ENCODE peak calls at places on chromosomes 12 and 14, in six cellular contexts. K is transverse colon, B is tibial nerve, F is K562, I is stomach, J is HCT116. U is an unnamed sample.

GRCh38 chr14:60863251-60863650 is 117.6 kb downstream of the TRMT5 start:
- DNase-seq in F (no peak), K (no peak), I (no peak), B (no peak), J (no peak), U (no peak)

GRCh38 chr12:115979351-115979750 is 298.1 kb downstream of the MED13L start:
- DNase-seq in J (no peak), K (no peak), B (no peak), F (no peak), I (no peak), U (no peak)

GRCh38 chr12:1044697-1045096 is 53.7 kb downstream of the ERC1 start:
- DNase-seq in J (no peak), B (no peak), K (no peak), F (no peak), I (no peak), U (no peak)

GRCh38 chr14:36580856-36581831 is 1.3 kb downstream of the NKX2-8 start:
- DNase-seq in F (no peak), K (no peak), B (no peak), J (no peak), I (no peak), U (no peak)

GRCh38 chr12:42128327-42128726 is 16.3 kb downstream of the GXYLT1 start:
- DNase-seq in B (no peak), I (no peak), K (no peak), F (peak), J (no peak), U (no peak)

GRCh38 chr14:79483472-79483871 is 727.8 kb downstream of the DIO2 start:
- DNase-seq in K (no peak), J (no peak), F (no peak), B (no peak), I (no peak), U (no peak)

GRCh38 chr14:40213701-40214100 is 781.5 kb upstream of the FBXO33 start:
- DNase-seq in F (no peak), J (no peak), B (no peak), I (no peak), K (no peak), U (no peak)

GRCh38 chr12:45285717-45286116 is 69.8 kb downstream of the ANO6 start:
- DNase-seq in F (peak), J (no peak), K (no peak), B (no peak), I (no peak), U (no peak)

GRCh38 chr12:57205931-57206330 is 10.7 kb upstream of the NXPH4 start:
- DNase-seq in B (no peak), J (no peak), K (no peak), F (no peak), I (no peak), U (no peak)

GRCh38 chr12:116933512-116934246 is 22.9 kb downstream of the FBXW8 start:
- DNase-seq in I (no peak), F (no peak), B (no peak), K (no peak), J (no peak), U (no peak)

GRCh38 chr14:50541159-50541567 is 8.8 kb upstream of the MAP4K5 start:
- DNase-seq in K (no peak), J (no peak), F (no peak), I (no peak), B (no peak), U (no peak)

GRCh38 chr12:75591628-75592027 is 80.2 kb upstream of the KRR1 start:
- DNase-seq in B (no peak), J (no peak), K (no peak), F (no peak), I (no peak), U (no peak)

GRCh38 chr12:90211017-90211416 is 502.4 kb upstream of the ATP2B1 start:
- DNase-seq in K (no peak), B (no peak), I (no peak), F (no peak), J (no peak), U (no peak)

GRCh38 chr14:20662968-20663731 is 21.2 kb upstream of the RNASE4 start:
- DNase-seq in F (peak), K (peak), J (peak), I (peak), B (peak), U (peak)

GRCh38 chr14:24403294-24404013 is 4.7 kb downstream of the NYNRIN start:
- DNase-seq in J (no peak), F (no peak), I (peak), K (no peak), B (no peak), U (peak)

GRCh38 chr12:106139422-106140141 is 828 bp upstream of the NUAK1 start:
- DNase-seq in B (peak), F (no peak), J (peak), K (peak), I (peak), U (peak)

GRCh38 chr14:96888593-96888992 is 91.4 kb downstream of the VRK1 start:
- DNase-seq in B (no peak), K (no peak), F (peak), J (no peak), I (no peak), U (no peak)

GRCh38 chr12:16165506-16165905 is 112.0 kb downstream of the SLC15A5 start:
- DNase-seq in J (peak), K (peak), I (peak), B (peak), F (peak), U (no peak)

GRCh38 chr12:107405436-107405835 is 280.2 kb upstream of the PWP1 start:
- DNase-seq in J (no peak), B (no peak), F (no peak), K (no peak), I (no peak), U (no peak)

GRCh38 chr14:36091096-36091495 is 85.4 kb downstream of the PTCSC3 start:
- DNase-seq in J (peak), B (no peak), F (peak), K (no peak), I (peak), U (no peak)

GRCh38 chr12:70448371-70448770 is 82.3 kb downstream of the KCNMB4 start:
- DNase-seq in I (no peak), J (no peak), K (no peak), B (no peak), F (no peak), U (no peak)

GRCh38 chr12:67891566-67891965 is 97.7 kb upstream of the IFNG-AS1 start:
- DNase-seq in J (no peak), I (no peak), K (no peak), B (no peak), F (no peak), U (no peak)

GRCh38 chr12:55839345-55840140 is 3.2 kb downstream of the MMP19 start:
- DNase-seq in I (no peak), K (no peak), J (no peak), F (peak), B (no peak), U (no peak)

GRCh38 chr12:79929065-79929464 is 5.8 kb downstream of the PPP1R12A start:
- DNase-seq in F (no peak), B (no peak), I (no peak), J (no peak), K (no peak), U (no peak)

GRCh38 chr12:85016423-85016822 is 19.7 kb downstream of the TSPAN19 start:
- DNase-seq in I (no peak), F (no peak), J (peak), B (peak), K (no peak), U (no peak)

GRCh38 chr14:61326847-61327246 is 5.5 kb downstream of the PRKCH start:
- DNase-seq in F (no peak), K (peak), I (peak), B (peak), J (no peak), U (peak)

GRCh38 chr12:68159681-68160304 is at the start of gene IFNG:
- DNase-seq in F (no peak), I (no peak), B (no peak), K (no peak), J (no peak), U (no peak)

GRCh38 chr14:89269404-89269803 is 147.6 kb downstream of the FOXN3 start:
- DNase-seq in J (no peak), I (no peak), B (no peak), F (no peak), K (no peak), U (no peak)

GRCh38 chr14:28382460-28383220 is 383.9 kb upstream of the FOXG1 start:
- DNase-seq in K (no peak), F (no peak), I (no peak), B (no peak), J (no peak), U (no peak)

GRCh38 chr14:71688576-71688975 is 243.7 kb upstream of the RGS6 start:
- DNase-seq in B (no peak), J (no peak), F (no peak), I (no peak), K (no peak), U (no peak)

GRCh38 chr14:104350463-104351185 is 212.2 kb downstream of the KIF26A start:
- DNase-seq in I (peak), K (no peak), B (peak), J (no peak), F (no peak), U (peak)

GRCh38 chr12:13687633-13688032 is 293.8 kb downstream of the GRIN2B start:
- DNase-seq in J (no peak), I (no peak), B (no peak), K (no peak), F (no peak), U (no peak)

GRCh38 chr12:24039113-24039525 is 89.6 kb upstream of the SOX5 start:
- DNase-seq in J (no peak), I (no peak), K (no peak), F (no peak), B (no peak), U (no peak)

GRCh38 chr12:63308701-63309100 is 157.7 kb upstream of the AVPR1A start:
- DNase-seq in J (no peak), K (no peak), I (no peak), F (no peak), B (no peak), U (no peak)

GRCh38 chr14:93898081-93898611 is 29.0 kb upstream of the FAM181A start:
- DNase-seq in I (no peak), F (no peak), J (no peak), K (no peak), B (no peak), U (no peak)

GRCh38 chr12:59040651-59041050 is 120.3 kb upstream of the LRIG3 start:
- DNase-seq in I (no peak), B (no peak), J (no peak), F (no peak), K (no peak), U (no peak)

GRCh38 chr12:45648070-45648469 is 81.4 kb upstream of the ARID2 start:
- DNase-seq in K (peak), J (no peak), I (peak), F (no peak), B (no peak), U (no peak)

GRCh38 chr12:49368240-49368600 is 958 bp downstream of the SPATS2 start:
- DNase-seq in J (no peak), F (no peak), B (no peak), K (no peak), I (no peak), U (no peak)

GRCh38 chr12:49364989-49365388 is 2.3 kb upstream of the SPATS2 start:
- DNase-seq in J (no peak), K (no peak), I (no peak), B (peak), F (no peak), U (no peak)

GRCh38 chr12:49367381-49368239 is at the start of gene SPATS2:
- DNase-seq in I (no peak), B (peak), K (peak), F (no peak), J (no peak), U (peak)

GRCh38 chr12:49365542-49365941 is 1.7 kb upstream of the SPATS2 start:
- DNase-seq in I (no peak), K (no peak), F (peak), B (no peak), J (no peak), U (no peak)

DNA sequence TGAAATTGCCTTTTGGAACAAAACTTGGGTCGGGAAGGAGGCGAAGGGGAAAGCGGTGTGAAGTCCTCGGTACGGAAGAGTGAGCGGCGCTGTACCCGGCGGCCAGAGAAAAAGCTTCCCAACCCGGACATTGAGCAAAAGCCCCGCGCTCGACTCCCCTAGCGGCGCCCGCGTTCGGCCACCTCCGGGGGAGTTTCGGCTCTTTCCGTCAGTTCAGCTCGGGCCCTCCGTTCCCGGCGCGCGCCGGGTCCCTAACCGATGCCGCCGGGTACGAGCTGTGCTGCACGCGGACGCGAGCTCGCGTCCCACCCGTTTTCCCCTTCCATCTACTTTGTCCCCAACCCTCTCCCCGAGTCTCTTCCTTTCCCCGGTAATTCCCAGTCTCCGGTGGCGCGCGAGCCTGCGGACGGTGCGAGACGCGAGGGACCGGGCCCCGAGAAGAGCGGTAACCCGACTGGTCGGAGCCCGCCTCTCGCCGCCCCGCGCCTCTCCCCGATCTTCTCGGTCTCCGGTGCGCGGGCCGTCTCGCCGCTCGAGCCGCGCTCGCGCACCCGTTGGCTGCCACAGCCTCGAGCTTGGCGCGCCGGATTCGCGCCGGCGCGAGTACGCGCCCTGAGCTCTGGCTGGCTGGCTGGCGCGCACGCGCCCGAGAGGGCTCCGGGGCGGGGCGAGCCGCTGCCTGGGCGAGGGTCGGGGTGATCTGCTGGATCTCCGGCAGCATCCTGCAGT is 446 bp upstream of the SPATS2 start:
- DNase-seq in K (peak), I (peak), B (peak), J (peak), F (peak), U (peak)
- TF ChIP-seq POLR2A in K (peak), I (no peak), B (peak), J (peak), F (peak), U (no peak)

GRCh38 chr12:122054842-122055544 is 23.6 kb upstream of the MLXIP start:
- DNase-seq in B (no peak), K (no peak), I (no peak), F (no peak), J (no peak), U (no peak)
- TF ChIP-seq POLR2A in B (no peak), K (no peak), I (no peak), F (no peak), J (no peak), U (no peak)

GRCh38 chr12:7605900-7606465 is 59.7 kb downstream of the APOBEC1 start:
- DNase-seq in K (no peak), B (no peak), F (peak), I (no peak), J (no peak), U (no peak)

GRCh38 chr12:7609480-7609879 is 56.2 kb downstream of the APOBEC1 start:
- DNase-seq in K (no peak), F (no peak), B (no peak), J (no peak), I (no peak), U (no peak)

GRCh38 chr12:7612851-7613250 is 52.9 kb downstream of the APOBEC1 start:
- DNase-seq in F (no peak), K (no peak), B (no peak), I (no peak), J (no peak), U (no peak)

GRCh38 chr12:7609051-7609450 is 56.7 kb downstream of the APOBEC1 start:
- DNase-seq in B (no peak), J (no peak), F (no peak), K (no peak), I (no peak), U (no peak)

DNA sequence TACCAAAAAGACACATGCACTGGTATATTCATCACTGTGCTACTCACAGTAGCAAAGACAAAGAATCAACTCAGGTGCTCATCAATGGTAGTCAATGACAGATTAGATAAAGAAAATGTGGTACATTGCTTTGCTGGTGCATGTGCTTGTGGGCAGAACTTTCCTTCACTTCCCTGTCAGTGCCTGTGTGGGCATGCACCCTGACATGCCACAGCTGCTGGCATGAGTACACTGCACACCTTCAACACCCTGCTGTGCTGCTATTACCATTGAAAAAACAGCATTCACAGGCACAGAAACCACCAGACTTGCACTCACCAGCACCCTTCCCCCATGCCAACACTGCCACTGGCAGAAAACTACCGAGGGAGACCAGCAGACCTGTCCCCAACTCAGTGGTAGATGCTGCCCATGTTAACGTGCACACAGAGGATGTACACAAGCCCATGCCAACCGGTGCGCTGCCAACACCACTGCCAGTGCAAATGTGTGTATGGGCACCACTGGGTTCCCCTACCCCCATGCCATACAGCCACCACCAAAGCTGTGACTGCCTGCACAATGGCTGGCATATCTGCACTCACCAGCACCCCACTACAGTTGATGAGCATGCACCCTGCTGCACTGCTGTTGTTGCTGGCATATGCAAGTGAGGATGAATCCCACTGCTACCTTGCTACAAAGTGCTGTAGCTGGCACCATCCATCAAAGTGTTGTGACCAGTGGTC is 57.4 kb downstream of the APOBEC1 start:
- DNase-seq in F (no peak), K (no peak), B (no peak), I (no peak), J (no peak), U (no peak)
- TF ChIP-seq POLR2A in F (no peak), K (no peak), B (no peak), I (no peak), J (no peak), U (no peak)

DNA sequence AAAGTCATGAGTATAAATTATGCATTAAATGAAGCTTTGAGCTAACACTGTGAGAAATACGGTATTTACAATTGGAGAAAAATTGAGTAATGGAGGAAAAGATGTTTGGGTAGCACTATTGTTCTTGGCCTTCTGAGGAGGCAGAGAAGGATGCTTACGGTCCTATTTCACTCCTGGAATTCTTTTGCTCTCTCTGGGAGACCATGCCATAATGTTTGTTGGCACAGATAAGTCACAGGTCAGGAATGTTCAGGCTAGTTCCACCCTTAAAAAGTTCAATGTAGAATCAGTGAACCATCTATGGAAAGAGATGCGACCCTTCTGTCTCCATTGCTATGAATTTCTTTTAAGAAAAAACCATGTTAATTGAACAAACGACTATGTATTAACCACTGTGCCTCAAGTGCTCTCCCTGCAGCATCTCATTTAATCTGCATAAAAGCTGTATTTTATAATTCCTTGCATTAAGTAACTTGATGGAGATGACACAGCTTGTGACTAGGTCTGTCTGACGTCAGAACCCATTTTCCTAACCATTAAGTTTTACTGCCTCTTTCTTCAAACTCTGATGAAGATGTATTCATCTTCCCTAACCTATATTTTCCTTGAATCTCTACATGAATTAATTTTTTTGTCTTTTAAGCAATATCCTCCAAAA is 9.5 kb downstream of the BATF start:
- DNase-seq in J (no peak), I (no peak), K (no peak), B (no peak), F (no peak), U (no peak)
- TF ChIP-seq POLR2A in J (no peak), I (no peak), K (no peak), B (no peak), F (no peak), U (no peak)

U was measured in ovary.